ENCODE peak calls at places on chromosomes 7 and 10, in seven cellular contexts. One of them, this sample, is unnamed.

GRCh38 chr10:109456566-109457361 is 466.5 kb downstream of the XPNPEP1 start:
- DNase-seq in AG04449: no peak
- DNase-seq in HL-60: no peak
- DNase-seq in choroid plexus epithelial cell: no peak
- DNase-seq in CD4-positive, alpha-beta T cell: no peak
- DNase-seq in PC-3: no peak
- DNase-seq in AG09319: no peak
- DNase-seq in this sample: no peak

GRCh38 chr10:97852277-97852676 is 2.6 kb downstream of the GOLGA7B start:
- DNase-seq in CD4-positive, alpha-beta T cell: no peak
- DNase-seq in AG09319: no peak
- DNase-seq in HL-60: no peak
- DNase-seq in AG04449: no peak
- DNase-seq in choroid plexus epithelial cell: no peak
- DNase-seq in PC-3: no peak
- DNase-seq in this sample: no peak

GRCh38 chr10:91076991-91077548 is 143.4 kb upstream of the PCGF5 start:
- DNase-seq in choroid plexus epithelial cell: no peak
- DNase-seq in PC-3: no peak
- DNase-seq in CD4-positive, alpha-beta T cell: no peak
- DNase-seq in HL-60: no peak
- DNase-seq in AG09319: no peak
- DNase-seq in AG04449: no peak
- DNase-seq in this sample: no peak

GRCh38 chr10:125407000-125407502 is 246.7 kb upstream of the CTBP2 start:
- DNase-seq in PC-3: peak; percentile 91
- DNase-seq in CD4-positive, alpha-beta T cell: no peak
- DNase-seq in choroid plexus epithelial cell: peak; percentile 7
- DNase-seq in AG04449: no peak
- DNase-seq in AG09319: no peak
- DNase-seq in HL-60: no peak
- DNase-seq in this sample: no peak

GRCh38 chr7:16753102-16753931 is at the start of gene TSPAN13:
- DNase-seq in PC-3: peak; percentile 95
- DNase-seq in AG04449: no peak
- DNase-seq in HL-60: peak; percentile 34
- DNase-seq in choroid plexus epithelial cell: peak; percentile 59
- DNase-seq in AG09319: no peak
- DNase-seq in CD4-positive, alpha-beta T cell: peak; percentile 10
- DNase-seq in this sample: peak; percentile 29

GRCh38 chr7:39855325-39855674 is 94.8 kb upstream of the CDK13 start:
- DNase-seq in CD4-positive, alpha-beta T cell: no peak
- DNase-seq in PC-3: no peak
- DNase-seq in HL-60: no peak
- DNase-seq in AG09319: no peak
- DNase-seq in choroid plexus epithelial cell: no peak
- DNase-seq in AG04449: no peak
- DNase-seq in this sample: no peak

GRCh38 chr7:150973571-150974451 is 4.3 kb downstream of the KCNH2 start:
- DNase-seq in HL-60: no peak
- DNase-seq in AG09319: no peak
- DNase-seq in AG04449: no peak
- DNase-seq in choroid plexus epithelial cell: no peak
- DNase-seq in CD4-positive, alpha-beta T cell: peak; percentile 28
- DNase-seq in PC-3: no peak
- DNase-seq in this sample: no peak

GRCh38 chr7:46532571-46532970 is 611.5 kb upstream of the IGFBP3 start:
- DNase-seq in AG04449: no peak
- DNase-seq in choroid plexus epithelial cell: no peak
- DNase-seq in CD4-positive, alpha-beta T cell: no peak
- DNase-seq in PC-3: no peak
- DNase-seq in AG09319: no peak
- DNase-seq in HL-60: no peak
- DNase-seq in this sample: no peak

GRCh38 chr10:97047327-97047726 is 138.4 kb downstream of the SLIT1 start:
- DNase-seq in CD4-positive, alpha-beta T cell: no peak
- DNase-seq in choroid plexus epithelial cell: no peak
- DNase-seq in AG04449: no peak
- DNase-seq in PC-3: no peak
- DNase-seq in AG09319: no peak
- DNase-seq in HL-60: no peak
- DNase-seq in this sample: no peak

GRCh38 chr10:104689547-104689946 is 48.5 kb downstream of the SORCS3 start:
- DNase-seq in HL-60: no peak
- DNase-seq in PC-3: no peak
- DNase-seq in CD4-positive, alpha-beta T cell: no peak
- DNase-seq in AG09319: no peak
- DNase-seq in AG04449: no peak
- DNase-seq in choroid plexus epithelial cell: no peak
- DNase-seq in this sample: no peak

GRCh38 chr7:128732521-128733277 is 6.5 kb upstream of the CALU start:
- DNase-seq in HL-60: no peak
- DNase-seq in AG09319: no peak
- DNase-seq in CD4-positive, alpha-beta T cell: no peak
- DNase-seq in choroid plexus epithelial cell: no peak
- DNase-seq in AG04449: no peak
- DNase-seq in PC-3: no peak
- DNase-seq in this sample: no peak

GRCh38 chr10:120172371-120172770 is 279.8 kb downstream of the SEC23IP start:
- DNase-seq in AG04449: peak; percentile 4
- DNase-seq in PC-3: peak; percentile 11
- DNase-seq in choroid plexus epithelial cell: peak; percentile 47
- DNase-seq in AG09319: no peak
- DNase-seq in HL-60: no peak
- DNase-seq in CD4-positive, alpha-beta T cell: no peak
- DNase-seq in this sample: no peak

GRCh38 chr10:119377905-119378736 is 164.4 kb downstream of the RGS10 start:
- DNase-seq in choroid plexus epithelial cell: no peak
- DNase-seq in HL-60: no peak
- DNase-seq in AG04449: no peak
- DNase-seq in AG09319: no peak
- DNase-seq in PC-3: no peak
- DNase-seq in CD4-positive, alpha-beta T cell: no peak
- DNase-seq in this sample: no peak

GRCh38 chr7:53315986-53316385 is 280.6 kb downstream of the POM121L12 start:
- DNase-seq in AG09319: no peak
- DNase-seq in HL-60: no peak
- DNase-seq in AG04449: no peak
- DNase-seq in CD4-positive, alpha-beta T cell: no peak
- DNase-seq in choroid plexus epithelial cell: no peak
- DNase-seq in PC-3: peak; percentile 9
- DNase-seq in this sample: no peak

GRCh38 chr10:44965651-44966097 is 6.1 kb downstream of the RASSF4 start:
- DNase-seq in choroid plexus epithelial cell: no peak
- DNase-seq in PC-3: no peak
- DNase-seq in HL-60: no peak
- DNase-seq in CD4-positive, alpha-beta T cell: no peak
- DNase-seq in AG09319: no peak
- DNase-seq in AG04449: no peak
- DNase-seq in this sample: no peak

DNA sequence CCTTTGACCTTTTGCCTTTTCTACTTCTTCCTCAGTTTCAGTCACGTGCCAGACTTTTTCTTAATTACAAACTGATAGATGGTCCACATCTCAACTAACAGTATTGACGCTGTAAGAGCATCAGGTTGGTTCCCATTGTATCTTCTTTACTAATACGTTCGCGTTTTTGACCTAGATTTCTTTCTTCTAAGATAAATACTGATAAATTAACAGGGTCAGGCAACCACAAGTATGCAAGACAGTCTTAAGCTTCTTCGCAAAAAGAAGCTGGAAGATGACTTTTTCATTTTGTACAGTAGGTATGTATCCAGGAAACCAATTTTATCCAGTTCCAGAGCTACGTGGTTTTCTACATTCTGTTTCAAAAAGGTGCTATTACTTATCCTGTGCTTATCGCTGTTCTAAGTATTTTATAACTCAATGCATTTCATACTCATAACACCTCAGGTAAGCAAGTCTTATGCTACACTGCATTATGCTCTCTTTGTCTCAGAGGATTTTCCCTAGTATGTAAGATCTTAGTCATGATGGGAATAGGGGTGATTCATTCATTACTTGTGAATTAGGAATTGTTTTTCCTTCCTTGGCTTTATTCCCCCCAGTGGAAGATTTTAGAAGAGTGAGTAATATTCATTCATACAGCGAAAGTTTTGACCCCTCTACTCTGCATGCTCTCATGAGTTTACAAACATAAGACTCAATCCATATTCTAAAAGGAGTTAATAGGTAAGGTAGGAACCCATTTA is 955 bp downstream of the DUS4L start:
- DNase-seq in CD4-positive, alpha-beta T cell: no peak
- DNase-seq in choroid plexus epithelial cell: peak; percentile 67
- DNase-seq in PC-3: peak; percentile 86
- DNase-seq in AG09319: no peak
- DNase-seq in AG04449: peak; percentile 54
- DNase-seq in HL-60: no peak
- DNase-seq in this sample: no peak
- TF ChIP-seq CTCF in CD4-positive, alpha-beta T cell: no peak
- TF ChIP-seq CTCF in choroid plexus epithelial cell: no peak
- TF ChIP-seq CTCF in PC-3: no peak
- TF ChIP-seq CTCF in AG09319: no peak
- TF ChIP-seq CTCF in AG04449: no peak
- TF ChIP-seq CTCF in HL-60: no peak
- TF ChIP-seq CTCF in this sample: no peak

DNA sequence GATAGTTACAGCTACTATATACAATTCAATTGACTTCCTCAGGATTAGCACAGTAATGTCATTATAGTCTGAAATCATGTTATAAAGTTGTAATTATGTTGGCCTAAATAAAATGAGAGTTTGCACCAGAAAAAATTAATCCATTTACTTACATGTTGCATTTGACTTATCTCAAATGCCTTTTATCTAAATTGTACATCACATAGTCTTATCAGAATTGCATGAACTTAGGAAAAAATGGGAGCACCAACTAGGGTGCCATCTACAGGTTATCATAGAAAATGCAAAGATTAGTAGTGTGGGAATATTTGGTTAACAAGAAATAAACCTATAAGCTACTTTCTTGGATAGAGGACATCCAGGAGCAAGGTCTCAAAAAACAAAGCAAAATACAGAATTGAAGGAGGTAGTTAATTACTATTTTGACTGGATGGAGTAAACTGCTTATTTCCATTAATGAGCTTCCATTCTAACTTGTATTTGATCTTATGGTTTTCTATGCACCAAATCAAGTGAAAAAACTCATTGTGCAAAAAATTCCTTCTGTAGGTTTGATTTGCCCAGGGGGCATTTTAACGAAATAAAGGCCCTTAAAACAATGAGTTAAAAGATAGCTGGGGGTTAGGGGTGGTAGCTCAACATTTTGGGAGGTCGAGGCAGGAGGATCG is 60.0 kb upstream of the ORC5 start:
- DNase-seq in AG09319: no peak
- DNase-seq in PC-3: peak; percentile 28
- DNase-seq in AG04449: no peak
- DNase-seq in CD4-positive, alpha-beta T cell: no peak
- DNase-seq in HL-60: no peak
- DNase-seq in choroid plexus epithelial cell: peak; percentile 57
- DNase-seq in this sample: no peak
- TF ChIP-seq CTCF in AG09319: peak; percentile 57
- TF ChIP-seq CTCF in PC-3: peak; percentile 66
- TF ChIP-seq CTCF in AG04449: peak; percentile 44
- TF ChIP-seq CTCF in CD4-positive, alpha-beta T cell: no peak
- TF ChIP-seq CTCF in HL-60: no peak
- TF ChIP-seq CTCF in choroid plexus epithelial cell: peak; percentile 57
- TF ChIP-seq CTCF in this sample: no peak

GRCh38 chr7:134254311-134254710 is 62.4 kb downstream of the SLC35B4 start:
- DNase-seq in AG09319: no peak
- DNase-seq in choroid plexus epithelial cell: peak; percentile 23
- DNase-seq in PC-3: peak; percentile 44
- DNase-seq in CD4-positive, alpha-beta T cell: no peak
- DNase-seq in AG04449: no peak
- DNase-seq in HL-60: no peak
- DNase-seq in this sample: no peak
- TF ChIP-seq CTCF in AG09319: peak; percentile 7
- TF ChIP-seq CTCF in choroid plexus epithelial cell: peak; percentile 29
- TF ChIP-seq CTCF in PC-3: peak; percentile 51
- TF ChIP-seq CTCF in CD4-positive, alpha-beta T cell: no peak
- TF ChIP-seq CTCF in AG04449: no peak
- TF ChIP-seq CTCF in HL-60: no peak
- TF ChIP-seq CTCF in this sample: no peak

GRCh38 chr10:23469596-23470237 is 30.8 kb downstream of the OTUD1 start:
- DNase-seq in AG04449: no peak
- DNase-seq in choroid plexus epithelial cell: no peak
- DNase-seq in CD4-positive, alpha-beta T cell: no peak
- DNase-seq in AG09319: no peak
- DNase-seq in PC-3: no peak
- DNase-seq in HL-60: no peak
- DNase-seq in this sample: no peak
- TF ChIP-seq CTCF in AG04449: no peak
- TF ChIP-seq CTCF in choroid plexus epithelial cell: no peak
- TF ChIP-seq CTCF in CD4-positive, alpha-beta T cell: no peak
- TF ChIP-seq CTCF in AG09319: no peak
- TF ChIP-seq CTCF in PC-3: no peak
- TF ChIP-seq CTCF in HL-60: no peak
- TF ChIP-seq CTCF in this sample: no peak